ENCODE peak calls at places on chromosomes 16 and 17, in seven cellular contexts. F, K, B, S, C, A and L are unnamed samples.

GRCh38 chr17:15490634-15491261 is 23.3 kb upstream of the CDRT4 start:
- DNase-seq in F (no peak), A (no peak), B (peak), S (peak), K (peak), C (peak), L (no peak)

GRCh38 chr17:43907425-43907981 is at the start of gene MPP2:
- DNase-seq in K (peak), F (no peak), A (peak), S (no peak), C (peak), B (peak), L (no peak)

GRCh38 chr17:64250211-64250835 is 12.7 kb downstream of the TEX2 start:
- DNase-seq in C (no peak), B (no peak), F (no peak), S (no peak), K (no peak), A (no peak), L (peak)

GRCh38 chr16:78179666-78180065 is 80.2 kb downstream of the WWOX start:
- DNase-seq in K (peak), F (no peak), C (no peak), S (no peak), B (no peak), A (no peak), L (no peak)

GRCh38 chr17:29623283-29623647 is 553 bp upstream of the CORO6 start:
- DNase-seq in B (no peak), A (no peak), F (no peak), S (no peak), C (no peak), K (no peak), L (no peak)

GRCh38 chr17:57839571-57839923 is 10.3 kb downstream of the MRPS23 start:
- DNase-seq in A (no peak), S (no peak), C (no peak), K (no peak), B (no peak), F (no peak), L (no peak)

GRCh38 chr16:17729820-17730219 is 259.1 kb upstream of the XYLT1 start:
- DNase-seq in C (no peak), F (no peak), B (no peak), S (no peak), A (no peak), K (no peak), L (no peak)

GRCh38 chr16:66364117-66364958 is 2.2 kb upstream of the CDH5 start:
- DNase-seq in C (peak), S (no peak), K (peak), F (no peak), B (peak), A (peak), L (no peak)

GRCh38 chr17:80844418-80844990 is 147.1 kb upstream of the CHMP6 start:
- DNase-seq in F (peak), B (no peak), A (peak), C (no peak), K (no peak), S (no peak), L (no peak)

GRCh38 chr16:51151951-51152663 is 1.0 kb upstream of the SALL1 start:
- DNase-seq in A (no peak), C (peak), F (no peak), K (no peak), S (no peak), B (peak), L (no peak)

GRCh38 chr16:31352344-31353115 is 2.4 kb upstream of the ITGAX start:
- DNase-seq in F (peak), K (no peak), B (no peak), C (no peak), S (no peak), A (no peak), L (no peak)

GRCh38 chr16:87561200-87562105 is 40.9 kb upstream of the JPH3 start:
- DNase-seq in K (no peak), S (no peak), B (peak), F (no peak), C (no peak), A (no peak), L (no peak)

GRCh38 chr16:14148569-14148968 is 77.5 kb downstream of the MRTFB start:
- DNase-seq in K (no peak), F (no peak), B (peak), C (no peak), S (no peak), A (no peak), L (peak)

GRCh38 chr16:51753382-51753781 is 602.3 kb upstream of the SALL1 start:
- DNase-seq in F (no peak), B (no peak), A (no peak), S (no peak), C (no peak), K (no peak), L (no peak)

GRCh38 chr17:74978240-74978639 is 5.7 kb upstream of the HID1 start:
- DNase-seq in A (no peak), C (no peak), K (no peak), B (no peak), F (no peak), S (no peak), L (no peak)

GRCh38 chr17:60630352-60630751 is 30.4 kb downstream of the PPM1D start:
- DNase-seq in F (no peak), S (no peak), B (no peak), K (no peak), C (no peak), A (no peak), L (no peak)

GRCh38 chr17:72296456-72296855 is 175.6 kb downstream of the SOX9 start:
- DNase-seq in B (peak), F (no peak), S (no peak), K (peak), A (no peak), C (no peak), L (no peak)

GRCh38 chr17:58269557-58270291 is 11.0 kb downstream of the MPO start:
- DNase-seq in F (no peak), B (no peak), K (no peak), S (no peak), C (no peak), A (no peak), L (no peak)

GRCh38 chr16:13779676-13780075 is 140.3 kb upstream of the ERCC4 start:
- DNase-seq in B (no peak), F (no peak), S (no peak), C (no peak), A (no peak), K (no peak), L (no peak)

DNA sequence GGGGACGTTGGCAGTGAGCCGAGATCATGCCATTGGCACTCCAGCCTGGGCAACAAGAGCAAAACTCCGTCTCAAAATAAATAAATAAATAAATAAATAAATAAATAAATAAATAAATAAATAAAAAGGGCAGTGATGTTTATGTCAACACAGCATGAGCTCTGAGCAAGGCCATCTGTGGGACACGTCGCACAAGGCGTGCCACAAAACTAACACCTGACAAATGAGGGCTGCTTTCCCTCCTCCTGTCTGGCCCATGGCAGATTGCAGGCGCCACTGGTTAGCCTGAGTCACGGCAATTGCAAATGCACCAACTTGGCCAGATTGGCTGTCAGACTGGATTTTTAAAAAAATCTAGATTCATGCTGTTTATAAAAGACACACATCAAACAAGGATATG is 25.9 kb upstream of the SPNS3 start:
- DNase-seq in F (no peak), B (peak), K (peak), A (no peak), C (peak), S (peak), L (peak)
- H3K27ac ChIP-seq in F (no peak), B (no peak), K (no peak), A (no peak), C (peak), S (no peak), L (peak)

GRCh38 chr17:45022288-45022648 is 29.2 kb downstream of the DCAKD start:
- DNase-seq in C (no peak), B (no peak), F (no peak), A (no peak), K (no peak), S (no peak), L (no peak)
- H3K27ac ChIP-seq in C (peak), B (no peak), F (no peak), A (peak), K (no peak), S (no peak), L (no peak)

DNA sequence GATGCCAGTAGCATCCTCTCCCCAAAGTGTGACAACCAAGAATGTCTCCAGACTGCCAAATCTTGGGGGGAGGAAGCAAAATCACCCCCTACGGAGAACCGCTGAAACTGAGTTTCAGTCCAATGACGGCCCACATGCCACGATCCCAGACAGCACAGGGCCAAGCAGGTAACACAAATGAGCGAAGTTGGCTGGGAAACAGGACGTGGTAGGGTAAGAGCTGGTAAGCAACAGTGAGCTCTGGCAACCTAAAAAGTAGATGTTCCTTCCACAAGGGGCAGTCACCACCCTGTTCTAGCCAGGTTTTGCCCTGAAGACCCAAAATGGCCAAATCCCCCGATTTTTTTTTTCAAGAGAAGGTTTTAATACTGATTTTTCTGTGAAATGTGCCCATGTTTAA is 25.4 kb downstream of the ZFHX3 start:
- DNase-seq in A (no peak), C (no peak), K (no peak), S (no peak), F (no peak), B (no peak), L (no peak)
- H3K27ac ChIP-seq in A (no peak), C (no peak), K (no peak), S (no peak), F (no peak), B (no peak), L (no peak)

GRCh38 chr17:41782142-41782541 is 4.4 kb downstream of the JUP start:
- DNase-seq in B (no peak), S (no peak), F (no peak), K (no peak), C (no peak), A (no peak), L (no peak)
- H3K27ac ChIP-seq in B (no peak), S (peak), F (peak), K (no peak), C (peak), A (peak), L (peak)

GRCh38 chr17:49213399-49213798 is 2.9 kb downstream of the ABI3 start:
- DNase-seq in C (no peak), F (no peak), B (no peak), K (no peak), S (no peak), A (no peak), L (no peak)

GRCh38 chr17:49214665-49215360 is 4.3 kb downstream of the ABI3 start:
- DNase-seq in A (peak), C (no peak), B (no peak), S (no peak), F (no peak), K (no peak), L (no peak)

GRCh38 chr17:49216482-49216881 is 6.0 kb downstream of the ABI3 start:
- DNase-seq in B (no peak), F (no peak), A (no peak), K (no peak), S (no peak), C (no peak), L (no peak)

GRCh38 chr17:49216953-49217650 is 6.6 kb downstream of the ABI3 start:
- DNase-seq in A (peak), B (no peak), C (peak), S (no peak), F (no peak), K (no peak), L (no peak)

GRCh38 chr17:49213803-49214202 is 3.3 kb downstream of the ABI3 start:
- DNase-seq in S (no peak), C (no peak), K (no peak), A (no peak), B (no peak), F (no peak), L (no peak)
- H3K27ac ChIP-seq in S (no peak), C (peak), K (no peak), A (peak), B (no peak), F (no peak), L (no peak)

GRCh38 chr17:55343900-55344513 is 77.6 kb downstream of the MMD start:
- DNase-seq in B (no peak), F (no peak), C (no peak), K (no peak), A (no peak), S (no peak), L (no peak)
- H3K27ac ChIP-seq in B (no peak), F (no peak), C (no peak), K (no peak), A (no peak), S (no peak), L (no peak)

GRCh38 chr16:15970743-15971434 is 21.5 kb downstream of the ABCC1 start:
- DNase-seq in C (no peak), S (no peak), A (no peak), K (no peak), F (no peak), B (no peak), L (no peak)
- H3K27ac ChIP-seq in C (no peak), S (no peak), A (peak), K (no peak), F (no peak), B (no peak), L (no peak)

GRCh38 chr17:35972945-35973332 is 8.4 kb downstream of the CCL16 start:
- DNase-seq in K (no peak), S (peak), B (no peak), F (no peak), A (no peak), C (no peak), L (no peak)
- H3K27ac ChIP-seq in K (no peak), S (no peak), B (no peak), F (no peak), A (no peak), C (no peak), L (peak)